ENCODE peak calls at places on chromosomes 7 and 10, in ten cellular contexts. One of them, this sample, is unnamed.

GRCh38 chr10:43403911-43404674 is 4.9 kb downstream of the HNRNPF start:
- DNase-seq in AG09319: no peak
- DNase-seq in mucosa of gallbladder: no peak
- DNase-seq in left cardiac atrium: no peak
- DNase-seq in cardiac muscle cell: no peak
- DNase-seq in CD4-positive, CD25-positive, alpha-beta regulatory T cell: no peak
- DNase-seq in fibroblast of gingiva: no peak
- DNase-seq in fibroblast of lung: no peak
- DNase-seq in choroid plexus epithelial cell: no peak
- DNase-seq in activated CD8-positive, alpha-beta memory T cell treated with anti-CD3 and anti-CD28 coated beads, Interleukin-2, amount 50 U/mL, for 48 hours: no peak
- DNase-seq in this sample: no peak

GRCh38 chr10:59181668-59182067 is 5.2 kb downstream of the PHYHIPL start:
- DNase-seq in AG09319: peak
- DNase-seq in mucosa of gallbladder: no peak
- DNase-seq in left cardiac atrium: no peak
- DNase-seq in cardiac muscle cell: peak
- DNase-seq in CD4-positive, CD25-positive, alpha-beta regulatory T cell: no peak
- DNase-seq in fibroblast of gingiva: peak
- DNase-seq in fibroblast of lung: peak
- DNase-seq in choroid plexus epithelial cell: peak
- DNase-seq in activated CD8-positive, alpha-beta memory T cell treated with anti-CD3 and anti-CD28 coated beads, Interleukin-2, amount 50 U/mL, for 48 hours: no peak
- DNase-seq in this sample: peak

GRCh38 chr7:1357601-1358271 is 101.5 kb downstream of the MICALL2 start:
- DNase-seq in AG09319: no peak
- DNase-seq in mucosa of gallbladder: no peak
- DNase-seq in left cardiac atrium: no peak
- DNase-seq in cardiac muscle cell: peak
- DNase-seq in CD4-positive, CD25-positive, alpha-beta regulatory T cell: peak
- DNase-seq in fibroblast of gingiva: no peak
- DNase-seq in fibroblast of lung: no peak
- DNase-seq in choroid plexus epithelial cell: no peak
- DNase-seq in activated CD8-positive, alpha-beta memory T cell treated with anti-CD3 and anti-CD28 coated beads, Interleukin-2, amount 50 U/mL, for 48 hours: no peak
- DNase-seq in this sample: peak

GRCh38 chr10:77907900-77908717 is 18.4 kb downstream of the DLG5 start:
- DNase-seq in AG09319: no peak
- DNase-seq in mucosa of gallbladder: no peak
- DNase-seq in left cardiac atrium: no peak
- DNase-seq in cardiac muscle cell: no peak
- DNase-seq in CD4-positive, CD25-positive, alpha-beta regulatory T cell: no peak
- DNase-seq in fibroblast of gingiva: no peak
- DNase-seq in fibroblast of lung: no peak
- DNase-seq in choroid plexus epithelial cell: no peak
- DNase-seq in activated CD8-positive, alpha-beta memory T cell treated with anti-CD3 and anti-CD28 coated beads, Interleukin-2, amount 50 U/mL, for 48 hours: no peak
- DNase-seq in this sample: no peak

GRCh38 chr10:118732253-118733194 is 22.2 kb downstream of the CACUL1 start:
- DNase-seq in AG09319: no peak
- DNase-seq in mucosa of gallbladder: no peak
- DNase-seq in left cardiac atrium: no peak
- DNase-seq in cardiac muscle cell: no peak
- DNase-seq in CD4-positive, CD25-positive, alpha-beta regulatory T cell: peak
- DNase-seq in fibroblast of gingiva: no peak
- DNase-seq in fibroblast of lung: no peak
- DNase-seq in choroid plexus epithelial cell: no peak
- DNase-seq in activated CD8-positive, alpha-beta memory T cell treated with anti-CD3 and anti-CD28 coated beads, Interleukin-2, amount 50 U/mL, for 48 hours: no peak
- DNase-seq in this sample: no peak

GRCh38 chr10:53140516-53140915 is 367.9 kb upstream of the MBL2 start:
- DNase-seq in AG09319: no peak
- DNase-seq in mucosa of gallbladder: no peak
- DNase-seq in left cardiac atrium: no peak
- DNase-seq in cardiac muscle cell: peak
- DNase-seq in CD4-positive, CD25-positive, alpha-beta regulatory T cell: no peak
- DNase-seq in fibroblast of gingiva: no peak
- DNase-seq in fibroblast of lung: peak
- DNase-seq in choroid plexus epithelial cell: peak
- DNase-seq in activated CD8-positive, alpha-beta memory T cell treated with anti-CD3 and anti-CD28 coated beads, Interleukin-2, amount 50 U/mL, for 48 hours: no peak
- DNase-seq in this sample: no peak

GRCh38 chr7:120407015-120407414 is 134.0 kb downstream of the KCND2 start:
- DNase-seq in AG09319: no peak
- DNase-seq in mucosa of gallbladder: no peak
- DNase-seq in left cardiac atrium: no peak
- DNase-seq in cardiac muscle cell: peak
- DNase-seq in CD4-positive, CD25-positive, alpha-beta regulatory T cell: no peak
- DNase-seq in fibroblast of gingiva: no peak
- DNase-seq in fibroblast of lung: no peak
- DNase-seq in choroid plexus epithelial cell: peak
- DNase-seq in activated CD8-positive, alpha-beta memory T cell treated with anti-CD3 and anti-CD28 coated beads, Interleukin-2, amount 50 U/mL, for 48 hours: no peak
- DNase-seq in this sample: no peak

GRCh38 chr7:39238209-39238869 is 260.6 kb downstream of the POU6F2 start:
- DNase-seq in AG09319: no peak
- DNase-seq in mucosa of gallbladder: no peak
- DNase-seq in left cardiac atrium: no peak
- DNase-seq in cardiac muscle cell: no peak
- DNase-seq in CD4-positive, CD25-positive, alpha-beta regulatory T cell: no peak
- DNase-seq in fibroblast of gingiva: no peak
- DNase-seq in fibroblast of lung: no peak
- DNase-seq in choroid plexus epithelial cell: no peak
- DNase-seq in activated CD8-positive, alpha-beta memory T cell treated with anti-CD3 and anti-CD28 coated beads, Interleukin-2, amount 50 U/mL, for 48 hours: no peak
- DNase-seq in this sample: peak

GRCh38 chr7:96248405-96248804 is 73.5 kb downstream of the SLC25A13 start:
- DNase-seq in AG09319: no peak
- DNase-seq in mucosa of gallbladder: no peak
- DNase-seq in left cardiac atrium: no peak
- DNase-seq in cardiac muscle cell: no peak
- DNase-seq in CD4-positive, CD25-positive, alpha-beta regulatory T cell: no peak
- DNase-seq in fibroblast of gingiva: no peak
- DNase-seq in fibroblast of lung: no peak
- DNase-seq in choroid plexus epithelial cell: no peak
- DNase-seq in activated CD8-positive, alpha-beta memory T cell treated with anti-CD3 and anti-CD28 coated beads, Interleukin-2, amount 50 U/mL, for 48 hours: no peak
- DNase-seq in this sample: no peak

This sample was measured in SJCRH30.